ENCODE peak calls at places on chromosome 2, in nine cellular contexts. One of them, this sample, is unnamed.

GRCh38 chr2:137865954-137866540 is 98.2 kb upstream of the HNMT start:
- DNase-seq in GM20000: peak; percentile 25
- DNase-seq in HFF-Myc: peak; percentile 10
- DNase-seq in occipital lobe: no peak
- DNase-seq in stimulated activated CD8-positive, alpha-beta memory T cell treated with anti-CD3 and anti-CD28 coated beads, Interleukin-7, amount 100 ng/mL, for 1 hour: peak; percentile 26
- DNase-seq in 8988T: no peak
- DNase-seq in coronary artery: no peak
- DNase-seq in activated CD4-positive, CD25-positive, alpha-beta regulatory T cell: peak; percentile 14
- DNase-seq in iris pigment epithelial cell: peak; percentile 48
- DNase-seq in this sample: peak; percentile 31

GRCh38 chr2:100271210-100271609 is 51.1 kb downstream of the LONRF2 start:
- DNase-seq in iris pigment epithelial cell: no peak
- DNase-seq in HFF-Myc: no peak
- DNase-seq in 8988T: no peak
- DNase-seq in occipital lobe: no peak
- DNase-seq in activated CD4-positive, CD25-positive, alpha-beta regulatory T cell: no peak
- DNase-seq in stimulated activated CD8-positive, alpha-beta memory T cell treated with anti-CD3 and anti-CD28 coated beads, Interleukin-7, amount 100 ng/mL, for 1 hour: no peak
- DNase-seq in GM20000: no peak
- DNase-seq in coronary artery: no peak
- DNase-seq in this sample: no peak

GRCh38 chr2:12714391-12715221 is 2.1 kb upstream of the TRIB2 start:
- DNase-seq in activated CD4-positive, CD25-positive, alpha-beta regulatory T cell: no peak
- DNase-seq in GM20000: no peak
- DNase-seq in coronary artery: no peak
- DNase-seq in stimulated activated CD8-positive, alpha-beta memory T cell treated with anti-CD3 and anti-CD28 coated beads, Interleukin-7, amount 100 ng/mL, for 1 hour: no peak
- DNase-seq in occipital lobe: no peak
- DNase-seq in iris pigment epithelial cell: peak; percentile 63
- DNase-seq in 8988T: no peak
- DNase-seq in HFF-Myc: no peak
- DNase-seq in this sample: peak; percentile 47

GRCh38 chr2:205730701-205731271 is 48.5 kb downstream of the NRP2 start:
- DNase-seq in occipital lobe: no peak
- DNase-seq in iris pigment epithelial cell: peak; percentile 82
- DNase-seq in HFF-Myc: no peak
- DNase-seq in activated CD4-positive, CD25-positive, alpha-beta regulatory T cell: no peak
- DNase-seq in 8988T: no peak
- DNase-seq in stimulated activated CD8-positive, alpha-beta memory T cell treated with anti-CD3 and anti-CD28 coated beads, Interleukin-7, amount 100 ng/mL, for 1 hour: no peak
- DNase-seq in GM20000: no peak
- DNase-seq in coronary artery: no peak
- DNase-seq in this sample: no peak

GRCh38 chr2:23243258-23243657 is 141.7 kb upstream of the KLHL29 start:
- DNase-seq in GM20000: no peak
- DNase-seq in coronary artery: no peak
- DNase-seq in activated CD4-positive, CD25-positive, alpha-beta regulatory T cell: no peak
- DNase-seq in HFF-Myc: no peak
- DNase-seq in 8988T: no peak
- DNase-seq in iris pigment epithelial cell: no peak
- DNase-seq in stimulated activated CD8-positive, alpha-beta memory T cell treated with anti-CD3 and anti-CD28 coated beads, Interleukin-7, amount 100 ng/mL, for 1 hour: no peak
- DNase-seq in occipital lobe: no peak
- DNase-seq in this sample: no peak

GRCh38 chr2:26542676-26543505 is 65.0 kb upstream of the OTOF start:
- DNase-seq in 8988T: no peak
- DNase-seq in stimulated activated CD8-positive, alpha-beta memory T cell treated with anti-CD3 and anti-CD28 coated beads, Interleukin-7, amount 100 ng/mL, for 1 hour: no peak
- DNase-seq in activated CD4-positive, CD25-positive, alpha-beta regulatory T cell: no peak
- DNase-seq in iris pigment epithelial cell: no peak
- DNase-seq in occipital lobe: no peak
- DNase-seq in HFF-Myc: no peak
- DNase-seq in GM20000: no peak
- DNase-seq in coronary artery: no peak
- DNase-seq in this sample: no peak

GRCh38 chr2:209368924-209369323 is 54.9 kb upstream of the MAP2 start:
- DNase-seq in HFF-Myc: peak; percentile 48
- DNase-seq in iris pigment epithelial cell: peak; percentile 87
- DNase-seq in occipital lobe: no peak
- DNase-seq in stimulated activated CD8-positive, alpha-beta memory T cell treated with anti-CD3 and anti-CD28 coated beads, Interleukin-7, amount 100 ng/mL, for 1 hour: no peak
- DNase-seq in GM20000: no peak
- DNase-seq in 8988T: peak; percentile 11
- DNase-seq in coronary artery: no peak
- DNase-seq in activated CD4-positive, CD25-positive, alpha-beta regulatory T cell: no peak
- DNase-seq in this sample: peak; percentile 100

GRCh38 chr2:53504507-53504906 is 263.1 kb upstream of the CHAC2 start:
- DNase-seq in occipital lobe: no peak
- DNase-seq in HFF-Myc: no peak
- DNase-seq in iris pigment epithelial cell: no peak
- DNase-seq in activated CD4-positive, CD25-positive, alpha-beta regulatory T cell: no peak
- DNase-seq in coronary artery: no peak
- DNase-seq in stimulated activated CD8-positive, alpha-beta memory T cell treated with anti-CD3 and anti-CD28 coated beads, Interleukin-7, amount 100 ng/mL, for 1 hour: no peak
- DNase-seq in GM20000: no peak
- DNase-seq in 8988T: no peak
- DNase-seq in this sample: no peak

GRCh38 chr2:60554649-60555065 is 1.2 kb upstream of the BCL11A start:
- DNase-seq in 8988T: no peak
- DNase-seq in stimulated activated CD8-positive, alpha-beta memory T cell treated with anti-CD3 and anti-CD28 coated beads, Interleukin-7, amount 100 ng/mL, for 1 hour: no peak
- DNase-seq in GM20000: no peak
- DNase-seq in activated CD4-positive, CD25-positive, alpha-beta regulatory T cell: no peak
- DNase-seq in coronary artery: no peak
- DNase-seq in iris pigment epithelial cell: no peak
- DNase-seq in occipital lobe: no peak
- DNase-seq in HFF-Myc: no peak
- DNase-seq in this sample: no peak

GRCh38 chr2:195998070-195998469 is 70.6 kb downstream of the DNAH7 start:
- DNase-seq in GM20000: no peak
- DNase-seq in occipital lobe: no peak
- DNase-seq in HFF-Myc: no peak
- DNase-seq in activated CD4-positive, CD25-positive, alpha-beta regulatory T cell: no peak
- DNase-seq in 8988T: no peak
- DNase-seq in stimulated activated CD8-positive, alpha-beta memory T cell treated with anti-CD3 and anti-CD28 coated beads, Interleukin-7, amount 100 ng/mL, for 1 hour: no peak
- DNase-seq in iris pigment epithelial cell: no peak
- DNase-seq in coronary artery: no peak
- DNase-seq in this sample: no peak

GRCh38 chr2:18792226-18792629 is 202.9 kb upstream of the NT5C1B start:
- DNase-seq in 8988T: no peak
- DNase-seq in activated CD4-positive, CD25-positive, alpha-beta regulatory T cell: no peak
- DNase-seq in iris pigment epithelial cell: peak; percentile 22
- DNase-seq in HFF-Myc: no peak
- DNase-seq in occipital lobe: no peak
- DNase-seq in GM20000: no peak
- DNase-seq in coronary artery: no peak
- DNase-seq in stimulated activated CD8-positive, alpha-beta memory T cell treated with anti-CD3 and anti-CD28 coated beads, Interleukin-7, amount 100 ng/mL, for 1 hour: no peak
- DNase-seq in this sample: no peak

This sample was measured in foreskin keratinocyte.